ENCODE peak calls at places on chromosomes 4 and X, in seven cellular contexts. One of them, this sample, is unnamed.

GRCh38 chr4:2763511-2763967 is 7.4 kb upstream of the TNIP2 start:
- DNase-seq in neuronal stem cell: no peak
- DNase-seq in IMR-90: no peak
- DNase-seq in H9: no peak
- DNase-seq in H1: no peak
- DNase-seq in mesenchymal stem cell: no peak
- DNase-seq in mesendoderm: no peak
- DNase-seq in this sample: no peak

GRCh38 chr4:24980064-24980690 is 50.6 kb downstream of the LGI2 start:
- DNase-seq in neuronal stem cell: peak
- DNase-seq in IMR-90: peak
- DNase-seq in H9: peak
- DNase-seq in H1: peak
- DNase-seq in mesenchymal stem cell: peak
- DNase-seq in mesendoderm: peak
- DNase-seq in this sample: peak

GRCh38 chr4:117560329-117560728 is 474.0 kb upstream of the NDST3 start:
- DNase-seq in neuronal stem cell: no peak
- DNase-seq in IMR-90: peak
- DNase-seq in H9: no peak
- DNase-seq in H1: no peak
- DNase-seq in mesenchymal stem cell: peak
- DNase-seq in mesendoderm: no peak
- DNase-seq in this sample: no peak

GRCh38 chr4:139665690-139666529 is at the start of gene MGST2:
- DNase-seq in neuronal stem cell: peak
- DNase-seq in IMR-90: peak
- DNase-seq in H9: peak
- DNase-seq in H1: no peak
- DNase-seq in mesenchymal stem cell: peak
- DNase-seq in mesendoderm: peak
- DNase-seq in this sample: peak

GRCh38 chrX:78452356-78452755 is 124.9 kb upstream of the CYSLTR1 start:
- DNase-seq in neuronal stem cell: no peak
- DNase-seq in IMR-90: no peak
- DNase-seq in H9: no peak
- DNase-seq in H1: no peak
- DNase-seq in mesenchymal stem cell: no peak
- DNase-seq in mesendoderm: no peak
- DNase-seq in this sample: no peak

GRCh38 chr4:159071178-159071968 is 31.5 kb upstream of the RAPGEF2 start:
- DNase-seq in neuronal stem cell: no peak
- DNase-seq in IMR-90: peak
- DNase-seq in H9: peak
- DNase-seq in H1: peak
- DNase-seq in mesenchymal stem cell: peak
- DNase-seq in mesendoderm: peak
- DNase-seq in this sample: peak

GRCh38 chr4:94126669-94127068 is 81.0 kb upstream of the SMARCAD1 start:
- DNase-seq in neuronal stem cell: no peak
- DNase-seq in IMR-90: no peak
- DNase-seq in H9: no peak
- DNase-seq in H1: no peak
- DNase-seq in mesenchymal stem cell: no peak
- DNase-seq in mesendoderm: peak
- DNase-seq in this sample: no peak

GRCh38 chrX:54067741-54068140 is 23.5 kb upstream of the PHF8 start:
- DNase-seq in neuronal stem cell: no peak
- DNase-seq in IMR-90: no peak
- DNase-seq in H9: no peak
- DNase-seq in H1: no peak
- DNase-seq in mesenchymal stem cell: no peak
- DNase-seq in mesendoderm: no peak
- DNase-seq in this sample: no peak

GRCh38 chr4:53377319-53378170 is at the start of gene FIP1L1:
- DNase-seq in neuronal stem cell: peak
- DNase-seq in IMR-90: peak
- DNase-seq in H9: peak
- DNase-seq in H1: peak
- DNase-seq in mesenchymal stem cell: peak
- DNase-seq in mesendoderm: peak
- DNase-seq in this sample: peak

GRCh38 chr4:178412455-178412854 is 970.2 kb upstream of the AGA start:
- DNase-seq in neuronal stem cell: no peak
- DNase-seq in IMR-90: no peak
- DNase-seq in H9: no peak
- DNase-seq in H1: no peak
- DNase-seq in mesenchymal stem cell: no peak
- DNase-seq in mesendoderm: no peak
- DNase-seq in this sample: no peak

GRCh38 chrX:84477114-84477513 is 25.1 kb downstream of the HDX start:
- DNase-seq in neuronal stem cell: no peak
- DNase-seq in IMR-90: no peak
- DNase-seq in H9: no peak
- DNase-seq in H1: no peak
- DNase-seq in mesenchymal stem cell: no peak
- DNase-seq in mesendoderm: no peak
- DNase-seq in this sample: no peak

GRCh38 chrX:84475101-84475500 is 27.2 kb downstream of the HDX start:
- DNase-seq in neuronal stem cell: no peak
- DNase-seq in IMR-90: no peak
- DNase-seq in H9: no peak
- DNase-seq in H1: no peak
- DNase-seq in mesenchymal stem cell: no peak
- DNase-seq in mesendoderm: no peak
- DNase-seq in this sample: no peak

GRCh38 chrX:84475596-84475995 is 26.7 kb downstream of the HDX start:
- DNase-seq in neuronal stem cell: no peak
- DNase-seq in IMR-90: no peak
- DNase-seq in H9: no peak
- DNase-seq in H1: no peak
- DNase-seq in mesenchymal stem cell: peak
- DNase-seq in mesendoderm: no peak
- DNase-seq in this sample: no peak
- H2BK5ac ChIP-seq in neuronal stem cell: no peak
- H2BK5ac ChIP-seq in IMR-90: no peak
- H2BK5ac ChIP-seq in H9: no peak
- H2BK5ac ChIP-seq in H1: no peak
- H2BK5ac ChIP-seq in mesenchymal stem cell: no peak
- H2BK5ac ChIP-seq in mesendoderm: no peak
- H2BK5ac ChIP-seq in this sample: no peak

GRCh38 chr4:108571027-108571569 is 49.3 kb upstream of the RPL34 start:
- DNase-seq in neuronal stem cell: no peak
- DNase-seq in IMR-90: peak
- DNase-seq in H9: no peak
- DNase-seq in H1: no peak
- DNase-seq in mesenchymal stem cell: peak
- DNase-seq in mesendoderm: no peak
- DNase-seq in this sample: peak
- H2BK5ac ChIP-seq in neuronal stem cell: no peak
- H2BK5ac ChIP-seq in IMR-90: no peak
- H2BK5ac ChIP-seq in H9: no peak
- H2BK5ac ChIP-seq in H1: no peak
- H2BK5ac ChIP-seq in mesenchymal stem cell: no peak
- H2BK5ac ChIP-seq in mesendoderm: no peak
- H2BK5ac ChIP-seq in this sample: no peak

GRCh38 chrX:319579-320125 is 1.1 kb upstream of the GTPBP6 start:
- DNase-seq in neuronal stem cell: no peak
- DNase-seq in IMR-90: no peak
- DNase-seq in H9: no peak
- DNase-seq in H1: no peak
- DNase-seq in mesenchymal stem cell: no peak
- DNase-seq in mesendoderm: no peak
- DNase-seq in this sample: no peak
- H2BK5ac ChIP-seq in neuronal stem cell: peak
- H2BK5ac ChIP-seq in IMR-90: peak
- H2BK5ac ChIP-seq in H9: no peak
- H2BK5ac ChIP-seq in H1: no peak
- H2BK5ac ChIP-seq in mesenchymal stem cell: peak
- H2BK5ac ChIP-seq in mesendoderm: no peak
- H2BK5ac ChIP-seq in this sample: peak

DNA sequence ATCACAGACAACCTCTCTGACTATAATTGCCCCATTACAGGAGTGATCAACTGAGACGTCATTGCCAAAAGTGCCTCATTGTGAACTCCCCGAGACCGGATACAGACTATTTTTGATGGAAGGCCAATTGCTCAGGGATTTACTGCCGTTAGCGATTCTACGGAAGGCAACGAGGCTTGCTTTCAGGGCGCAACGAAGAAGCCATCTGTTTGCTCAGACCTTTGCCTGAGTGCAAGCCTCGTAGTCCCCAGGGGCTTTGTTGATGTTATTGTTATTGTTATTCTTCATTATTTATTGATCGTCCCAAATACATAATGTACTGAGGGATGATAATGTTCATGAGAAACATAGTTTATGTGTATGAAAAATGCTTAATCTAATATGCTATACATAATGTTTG is 1007.8 kb upstream of the TENM3 start:
- DNase-seq in neuronal stem cell: no peak
- DNase-seq in IMR-90: no peak
- DNase-seq in H9: no peak
- DNase-seq in H1: no peak
- DNase-seq in mesenchymal stem cell: no peak
- DNase-seq in mesendoderm: no peak
- DNase-seq in this sample: no peak
- H2BK5ac ChIP-seq in neuronal stem cell: no peak
- H2BK5ac ChIP-seq in IMR-90: no peak
- H2BK5ac ChIP-seq in H9: no peak
- H2BK5ac ChIP-seq in H1: no peak
- H2BK5ac ChIP-seq in mesenchymal stem cell: no peak
- H2BK5ac ChIP-seq in mesendoderm: no peak
- H2BK5ac ChIP-seq in this sample: no peak

GRCh38 chr4:122045533-122045932 is 93.7 kb upstream of the TRPC3 start:
- DNase-seq in neuronal stem cell: no peak
- DNase-seq in IMR-90: peak
- DNase-seq in H9: no peak
- DNase-seq in H1: no peak
- DNase-seq in mesenchymal stem cell: peak
- DNase-seq in mesendoderm: no peak
- DNase-seq in this sample: no peak

GRCh38 chr4:122046255-122046654 is 94.4 kb upstream of the TRPC3 start:
- DNase-seq in neuronal stem cell: no peak
- DNase-seq in IMR-90: no peak
- DNase-seq in H9: no peak
- DNase-seq in H1: no peak
- DNase-seq in mesenchymal stem cell: no peak
- DNase-seq in mesendoderm: no peak
- DNase-seq in this sample: no peak

GRCh38 chr4:122044496-122044895 is 92.6 kb upstream of the TRPC3 start:
- DNase-seq in neuronal stem cell: no peak
- DNase-seq in IMR-90: peak
- DNase-seq in H9: no peak
- DNase-seq in H1: no peak
- DNase-seq in mesenchymal stem cell: no peak
- DNase-seq in mesendoderm: no peak
- DNase-seq in this sample: no peak

GRCh38 chr4:122050836-122051235 is 99.0 kb upstream of the TRPC3 start:
- DNase-seq in neuronal stem cell: no peak
- DNase-seq in IMR-90: no peak
- DNase-seq in H9: no peak
- DNase-seq in H1: no peak
- DNase-seq in mesenchymal stem cell: peak
- DNase-seq in mesendoderm: no peak
- DNase-seq in this sample: no peak

DNA sequence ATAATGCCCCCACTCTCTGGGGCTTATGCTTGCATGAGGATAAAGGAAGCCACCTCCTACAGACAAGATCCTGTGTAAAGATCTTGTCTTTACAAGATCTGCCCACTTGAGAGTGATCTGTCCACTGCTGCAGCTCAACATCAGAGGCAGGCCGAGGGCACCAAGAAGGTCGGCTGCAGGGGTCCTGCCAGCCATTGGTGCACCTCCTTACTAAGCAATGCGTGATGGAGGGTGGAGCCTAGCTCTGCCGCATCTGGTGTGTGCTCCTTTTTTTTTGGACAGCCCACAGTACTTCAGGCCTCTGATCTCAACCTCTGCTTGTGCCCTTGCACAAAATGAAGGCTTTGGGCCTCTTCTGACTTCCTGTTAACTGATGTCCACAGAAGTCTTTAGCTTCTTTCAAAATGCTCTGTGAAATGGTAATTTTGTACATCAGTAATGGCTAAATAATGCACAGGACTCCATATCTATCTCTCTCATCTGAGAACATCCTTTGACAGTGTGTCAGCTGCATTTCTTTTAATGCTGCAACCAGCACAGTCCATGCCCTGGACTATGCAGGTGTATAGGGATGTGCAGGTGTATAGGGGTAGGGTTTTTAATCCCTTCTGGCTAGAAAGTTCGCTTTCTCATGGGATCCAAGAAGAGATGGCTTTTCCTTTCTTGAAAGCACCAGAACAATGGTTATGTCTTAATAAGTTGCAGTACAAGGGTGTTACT is 96.0 kb upstream of the TRPC3 start:
- DNase-seq in neuronal stem cell: no peak
- DNase-seq in IMR-90: no peak
- DNase-seq in H9: no peak
- DNase-seq in H1: no peak
- DNase-seq in mesenchymal stem cell: no peak
- DNase-seq in mesendoderm: no peak
- DNase-seq in this sample: peak
- H2BK5ac ChIP-seq in neuronal stem cell: no peak
- H2BK5ac ChIP-seq in IMR-90: no peak
- H2BK5ac ChIP-seq in H9: no peak
- H2BK5ac ChIP-seq in H1: no peak
- H2BK5ac ChIP-seq in mesenchymal stem cell: no peak
- H2BK5ac ChIP-seq in mesendoderm: no peak
- H2BK5ac ChIP-seq in this sample: no peak

DNA sequence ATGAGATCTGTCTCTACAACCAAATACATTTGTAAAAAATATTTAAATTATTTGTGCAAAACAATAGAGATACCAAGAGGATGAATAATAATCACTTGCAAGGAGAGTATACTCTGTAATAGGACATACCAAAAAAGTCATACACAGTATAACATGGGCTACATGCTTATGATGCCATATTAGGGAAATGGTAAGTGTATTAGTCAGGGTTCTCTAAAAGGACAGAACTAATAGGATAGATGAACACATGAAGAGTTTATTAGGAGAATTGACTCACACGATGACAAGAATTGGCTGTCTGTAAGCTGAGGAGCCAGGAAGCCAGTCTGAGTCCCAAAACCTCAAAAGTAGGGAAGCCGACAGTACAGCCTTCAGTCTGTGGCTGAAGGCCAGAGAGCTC is 151.1 kb downstream of the DTHD1 start:
- DNase-seq in neuronal stem cell: no peak
- DNase-seq in IMR-90: no peak
- DNase-seq in H9: no peak
- DNase-seq in H1: no peak
- DNase-seq in mesenchymal stem cell: no peak
- DNase-seq in mesendoderm: no peak
- DNase-seq in this sample: no peak
- H2BK5ac ChIP-seq in neuronal stem cell: no peak
- H2BK5ac ChIP-seq in IMR-90: no peak
- H2BK5ac ChIP-seq in H9: no peak
- H2BK5ac ChIP-seq in H1: no peak
- H2BK5ac ChIP-seq in mesenchymal stem cell: no peak
- H2BK5ac ChIP-seq in mesendoderm: no peak
- H2BK5ac ChIP-seq in this sample: no peak

This sample was measured in trophoblast cell.